ENCODE peak calls at places on chromosome 17, in nine cellular contexts. One of them, this sample, is unnamed.

GRCh38 chr17:2723505-2723996 is 12.0 kb upstream of the CLUH start:
- DNase-seq in BE2C: peak
- DNase-seq in fibroblast of lung: no peak
- DNase-seq in brain microvascular endothelial cell: no peak
- DNase-seq in lower leg skin: no peak
- DNase-seq in neural progenitor cell: peak
- DNase-seq in astrocyte of the spinal cord: no peak
- DNase-seq in IMR-90: no peak
- DNase-seq in Peyer's patch: peak
- DNase-seq in this sample: no peak

GRCh38 chr17:8162232-8162996 is at the start of gene VAMP2:
- DNase-seq in BE2C: peak
- DNase-seq in fibroblast of lung: peak
- DNase-seq in brain microvascular endothelial cell: no peak
- DNase-seq in lower leg skin: peak
- DNase-seq in neural progenitor cell: peak
- DNase-seq in astrocyte of the spinal cord: peak
- DNase-seq in IMR-90: peak
- DNase-seq in Peyer's patch: peak
- DNase-seq in this sample: peak

GRCh38 chr17:64240741-64241347 is 22.2 kb downstream of the TEX2 start:
- DNase-seq in BE2C: peak
- DNase-seq in fibroblast of lung: peak
- DNase-seq in brain microvascular endothelial cell: peak
- DNase-seq in lower leg skin: peak
- DNase-seq in neural progenitor cell: peak
- DNase-seq in astrocyte of the spinal cord: peak
- DNase-seq in IMR-90: peak
- DNase-seq in Peyer's patch: peak
- DNase-seq in this sample: peak

GRCh38 chr17:57541472-57542394 is 203.4 kb downstream of the CCDC182 start:
- DNase-seq in BE2C: peak
- DNase-seq in fibroblast of lung: peak
- DNase-seq in brain microvascular endothelial cell: peak
- DNase-seq in lower leg skin: peak
- DNase-seq in neural progenitor cell: no peak
- DNase-seq in astrocyte of the spinal cord: peak
- DNase-seq in IMR-90: peak
- DNase-seq in Peyer's patch: peak
- DNase-seq in this sample: peak

GRCh38 chr17:75006653-75007052 is 5.8 kb upstream of the MRPL58 start:
- DNase-seq in BE2C: no peak
- DNase-seq in fibroblast of lung: no peak
- DNase-seq in brain microvascular endothelial cell: no peak
- DNase-seq in lower leg skin: no peak
- DNase-seq in neural progenitor cell: no peak
- DNase-seq in astrocyte of the spinal cord: no peak
- DNase-seq in IMR-90: no peak
- DNase-seq in Peyer's patch: no peak
- DNase-seq in this sample: no peak

GRCh38 chr17:83187782-83188311 is 108.4 kb downstream of the METRNL start:
- DNase-seq in BE2C: no peak
- DNase-seq in fibroblast of lung: no peak
- DNase-seq in brain microvascular endothelial cell: no peak
- DNase-seq in lower leg skin: no peak
- DNase-seq in neural progenitor cell: no peak
- DNase-seq in astrocyte of the spinal cord: no peak
- DNase-seq in IMR-90: no peak
- DNase-seq in Peyer's patch: no peak
- DNase-seq in this sample: no peak

GRCh38 chr17:33981713-33982601 is 273.1 kb upstream of the CCL2 start:
- DNase-seq in BE2C: peak
- DNase-seq in fibroblast of lung: no peak
- DNase-seq in brain microvascular endothelial cell: no peak
- DNase-seq in lower leg skin: no peak
- DNase-seq in neural progenitor cell: no peak
- DNase-seq in astrocyte of the spinal cord: no peak
- DNase-seq in IMR-90: no peak
- DNase-seq in Peyer's patch: no peak
- DNase-seq in this sample: no peak

GRCh38 chr17:35082073-35082657 is 18.7 kb upstream of the RFFL start:
- DNase-seq in BE2C: peak
- DNase-seq in fibroblast of lung: peak
- DNase-seq in brain microvascular endothelial cell: peak
- DNase-seq in lower leg skin: no peak
- DNase-seq in neural progenitor cell: no peak
- DNase-seq in astrocyte of the spinal cord: peak
- DNase-seq in IMR-90: peak
- DNase-seq in Peyer's patch: no peak
- DNase-seq in this sample: peak

GRCh38 chr17:77392376-77393273 is 251.9 kb downstream of the SEC14L1 start:
- DNase-seq in BE2C: no peak
- DNase-seq in fibroblast of lung: no peak
- DNase-seq in brain microvascular endothelial cell: no peak
- DNase-seq in lower leg skin: no peak
- DNase-seq in neural progenitor cell: peak
- DNase-seq in astrocyte of the spinal cord: no peak
- DNase-seq in IMR-90: no peak
- DNase-seq in Peyer's patch: peak
- DNase-seq in this sample: peak

GRCh38 chr17:35373984-35374765 is 754 bp upstream of the SLFN11 start:
- DNase-seq in BE2C: no peak
- DNase-seq in fibroblast of lung: peak
- DNase-seq in brain microvascular endothelial cell: peak
- DNase-seq in lower leg skin: peak
- DNase-seq in neural progenitor cell: peak
- DNase-seq in astrocyte of the spinal cord: peak
- DNase-seq in IMR-90: peak
- DNase-seq in Peyer's patch: peak
- DNase-seq in this sample: peak

GRCh38 chr17:66724581-66725341 is 110.2 kb upstream of the CACNG5 start:
- DNase-seq in BE2C: no peak
- DNase-seq in fibroblast of lung: peak
- DNase-seq in brain microvascular endothelial cell: peak
- DNase-seq in lower leg skin: no peak
- DNase-seq in neural progenitor cell: no peak
- DNase-seq in astrocyte of the spinal cord: peak
- DNase-seq in IMR-90: peak
- DNase-seq in Peyer's patch: no peak
- DNase-seq in this sample: peak

GRCh38 chr17:43714338-43715149 is 44.0 kb downstream of the SOST start:
- DNase-seq in BE2C: no peak
- DNase-seq in fibroblast of lung: peak
- DNase-seq in brain microvascular endothelial cell: no peak
- DNase-seq in lower leg skin: no peak
- DNase-seq in neural progenitor cell: no peak
- DNase-seq in astrocyte of the spinal cord: peak
- DNase-seq in IMR-90: peak
- DNase-seq in Peyer's patch: no peak
- DNase-seq in this sample: no peak

GRCh38 chr17:29162909-29163341 is 17.3 kb downstream of the MYO18A start:
- DNase-seq in BE2C: peak
- DNase-seq in fibroblast of lung: no peak
- DNase-seq in brain microvascular endothelial cell: no peak
- DNase-seq in lower leg skin: no peak
- DNase-seq in neural progenitor cell: no peak
- DNase-seq in astrocyte of the spinal cord: no peak
- DNase-seq in IMR-90: no peak
- DNase-seq in Peyer's patch: no peak
- DNase-seq in this sample: peak

GRCh38 chr17:19290047-19290705 is 53.0 kb downstream of the EPN2 start:
- DNase-seq in BE2C: no peak
- DNase-seq in fibroblast of lung: no peak
- DNase-seq in brain microvascular endothelial cell: no peak
- DNase-seq in lower leg skin: no peak
- DNase-seq in neural progenitor cell: no peak
- DNase-seq in astrocyte of the spinal cord: no peak
- DNase-seq in IMR-90: no peak
- DNase-seq in Peyer's patch: no peak
- DNase-seq in this sample: no peak

GRCh38 chr17:10635290-10635689 is 21.8 kb downstream of the MYH3 start:
- DNase-seq in BE2C: no peak
- DNase-seq in fibroblast of lung: no peak
- DNase-seq in brain microvascular endothelial cell: no peak
- DNase-seq in lower leg skin: no peak
- DNase-seq in neural progenitor cell: no peak
- DNase-seq in astrocyte of the spinal cord: no peak
- DNase-seq in IMR-90: no peak
- DNase-seq in Peyer's patch: no peak
- DNase-seq in this sample: no peak
- TF ChIP-seq CTCF in BE2C: no peak
- TF ChIP-seq CTCF in fibroblast of lung: no peak
- TF ChIP-seq CTCF in brain microvascular endothelial cell: no peak
- TF ChIP-seq CTCF in lower leg skin: no peak
- TF ChIP-seq CTCF in neural progenitor cell: peak
- TF ChIP-seq CTCF in astrocyte of the spinal cord: no peak
- TF ChIP-seq CTCF in IMR-90: no peak
- TF ChIP-seq CTCF in Peyer's patch: no peak
- TF ChIP-seq CTCF in this sample: no peak

GRCh38 chr17:30237296-30238002 is 2.0 kb upstream of the SLC6A4 start:
- DNase-seq in BE2C: no peak
- DNase-seq in fibroblast of lung: no peak
- DNase-seq in brain microvascular endothelial cell: no peak
- DNase-seq in lower leg skin: no peak
- DNase-seq in neural progenitor cell: peak
- DNase-seq in astrocyte of the spinal cord: no peak
- DNase-seq in IMR-90: no peak
- DNase-seq in Peyer's patch: no peak
- DNase-seq in this sample: no peak
- H3K4me3 ChIP-seq in BE2C: no peak
- H3K4me3 ChIP-seq in fibroblast of lung: no peak
- H3K4me3 ChIP-seq in brain microvascular endothelial cell: no peak
- H3K4me3 ChIP-seq in lower leg skin: no peak
- H3K4me3 ChIP-seq in neural progenitor cell: no peak
- H3K4me3 ChIP-seq in astrocyte of the spinal cord: no peak
- H3K4me3 ChIP-seq in IMR-90: no peak
- H3K4me3 ChIP-seq in Peyer's patch: no peak
- H3K4me3 ChIP-seq in this sample: no peak

DNA sequence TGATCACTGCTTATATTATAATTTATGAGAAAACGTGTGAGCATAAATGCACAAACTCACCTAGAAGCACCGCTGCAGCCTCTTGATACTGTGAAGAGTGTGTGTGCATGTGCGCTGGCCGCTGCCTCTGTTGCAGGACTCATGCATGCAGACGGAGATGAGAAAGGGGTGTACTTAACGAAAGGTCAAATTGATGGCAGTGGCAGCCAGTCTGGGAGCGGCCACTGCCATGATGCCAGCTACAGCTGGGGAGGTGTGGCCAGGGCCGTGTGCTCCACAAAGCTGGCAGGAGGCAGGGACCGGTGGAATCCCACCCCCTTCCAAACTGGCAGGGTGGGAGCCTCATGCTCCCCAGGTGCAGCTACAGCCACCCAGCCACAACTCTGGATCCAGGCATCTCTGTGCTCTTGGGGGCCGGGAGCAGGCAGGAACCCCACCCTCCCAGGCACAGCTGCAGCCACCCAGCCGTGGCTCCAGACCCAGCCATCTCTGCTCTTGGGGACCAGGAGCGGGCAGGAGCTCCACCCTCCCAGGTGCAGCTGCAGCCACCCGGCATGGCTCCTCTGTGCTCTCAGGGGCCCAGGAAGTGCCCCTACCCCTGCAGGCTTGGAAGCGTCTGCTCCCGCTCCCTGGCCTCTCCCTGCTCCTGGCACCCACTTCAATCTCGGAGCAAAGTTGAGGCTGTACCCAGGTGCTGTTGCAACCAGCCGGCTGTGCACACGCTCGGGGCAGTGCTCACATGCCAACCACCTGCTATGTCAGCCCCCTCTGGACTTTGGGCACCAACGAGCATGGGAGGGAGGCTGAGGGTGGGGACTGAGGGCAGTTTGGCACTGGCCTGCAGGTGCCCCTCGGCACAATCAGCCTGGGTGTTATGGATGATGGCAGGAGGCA is 77.5 kb upstream of the CHMP6 start:
- DNase-seq in BE2C: no peak
- DNase-seq in fibroblast of lung: no peak
- DNase-seq in brain microvascular endothelial cell: no peak
- DNase-seq in lower leg skin: no peak
- DNase-seq in neural progenitor cell: no peak
- DNase-seq in astrocyte of the spinal cord: no peak
- DNase-seq in IMR-90: no peak
- DNase-seq in Peyer's patch: peak
- DNase-seq in this sample: no peak
- TF ChIP-seq CTCF in BE2C: no peak
- TF ChIP-seq CTCF in fibroblast of lung: no peak
- TF ChIP-seq CTCF in brain microvascular endothelial cell: no peak
- TF ChIP-seq CTCF in lower leg skin: no peak
- TF ChIP-seq CTCF in neural progenitor cell: no peak
- TF ChIP-seq CTCF in astrocyte of the spinal cord: no peak
- TF ChIP-seq CTCF in IMR-90: no peak
- TF ChIP-seq CTCF in Peyer's patch: no peak
- TF ChIP-seq CTCF in this sample: no peak

GRCh38 chr17:50164697-50164988 is 1.2 kb upstream of the SGCA start:
- DNase-seq in BE2C: no peak
- DNase-seq in fibroblast of lung: no peak
- DNase-seq in brain microvascular endothelial cell: no peak
- DNase-seq in lower leg skin: no peak
- DNase-seq in neural progenitor cell: no peak
- DNase-seq in astrocyte of the spinal cord: no peak
- DNase-seq in IMR-90: no peak
- DNase-seq in Peyer's patch: no peak
- DNase-seq in this sample: no peak

GRCh38 chr17:50162466-50163254 is 3.1 kb upstream of the SGCA start:
- DNase-seq in BE2C: no peak
- DNase-seq in fibroblast of lung: no peak
- DNase-seq in brain microvascular endothelial cell: no peak
- DNase-seq in lower leg skin: no peak
- DNase-seq in neural progenitor cell: no peak
- DNase-seq in astrocyte of the spinal cord: no peak
- DNase-seq in IMR-90: no peak
- DNase-seq in Peyer's patch: no peak
- DNase-seq in this sample: no peak

GRCh38 chr17:50163846-50164696 is 1.7 kb upstream of the SGCA start:
- DNase-seq in BE2C: no peak
- DNase-seq in fibroblast of lung: no peak
- DNase-seq in brain microvascular endothelial cell: no peak
- DNase-seq in lower leg skin: no peak
- DNase-seq in neural progenitor cell: no peak
- DNase-seq in astrocyte of the spinal cord: no peak
- DNase-seq in IMR-90: no peak
- DNase-seq in Peyer's patch: peak
- DNase-seq in this sample: no peak

GRCh38 chr17:50161023-50161910 is 4.5 kb upstream of the SGCA start:
- DNase-seq in BE2C: peak
- DNase-seq in fibroblast of lung: peak
- DNase-seq in brain microvascular endothelial cell: peak
- DNase-seq in lower leg skin: peak
- DNase-seq in neural progenitor cell: peak
- DNase-seq in astrocyte of the spinal cord: peak
- DNase-seq in IMR-90: peak
- DNase-seq in Peyer's patch: peak
- DNase-seq in this sample: peak

DNA sequence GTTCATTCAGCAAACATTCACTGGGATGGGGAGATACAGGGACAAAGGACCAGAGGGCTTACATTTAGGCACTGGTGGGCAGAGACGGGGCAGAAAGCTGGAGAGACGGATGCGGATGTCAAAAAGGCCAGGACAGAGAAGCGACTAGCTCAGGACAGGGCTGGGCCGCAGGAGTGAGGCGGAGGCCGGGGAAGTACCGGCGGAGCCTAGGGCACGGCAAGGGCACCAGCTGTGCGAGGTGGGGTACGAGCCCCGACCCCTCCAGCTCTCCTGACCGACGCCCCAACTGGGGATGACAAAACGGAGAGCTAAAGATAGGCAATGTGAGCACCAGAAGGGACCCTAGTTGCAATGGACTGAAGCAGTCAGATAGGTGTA is 3.9 kb upstream of the SGCA start:
- DNase-seq in BE2C: no peak
- DNase-seq in fibroblast of lung: no peak
- DNase-seq in brain microvascular endothelial cell: no peak
- DNase-seq in lower leg skin: no peak
- DNase-seq in neural progenitor cell: no peak
- DNase-seq in astrocyte of the spinal cord: no peak
- DNase-seq in IMR-90: no peak
- DNase-seq in Peyer's patch: no peak
- DNase-seq in this sample: no peak
- H3K4me3 ChIP-seq in BE2C: peak
- H3K4me3 ChIP-seq in fibroblast of lung: peak
- H3K4me3 ChIP-seq in brain microvascular endothelial cell: peak
- H3K4me3 ChIP-seq in lower leg skin: no peak
- H3K4me3 ChIP-seq in neural progenitor cell: peak
- H3K4me3 ChIP-seq in astrocyte of the spinal cord: no peak
- H3K4me3 ChIP-seq in IMR-90: peak
- H3K4me3 ChIP-seq in Peyer's patch: no peak
- H3K4me3 ChIP-seq in this sample: no peak